ENCODE peak calls at places on chromosomes 5 and 9, in nine cellular contexts. One of them, this sample, is unnamed.

GRCh38 chr9:95027914-95028854 is 289.3 kb downstream of the FANCC start:
- DNase-seq in lower lobe of right lung: peak; percentile 51
- DNase-seq in adrenal gland: no peak
- DNase-seq in foreskin melanocyte: no peak
- DNase-seq in right cardiac atrium: no peak
- DNase-seq in head of caudate nucleus: no peak
- DNase-seq in AG08396: no peak
- DNase-seq in WTC11: no peak
- DNase-seq in NCI-H2029: peak; percentile 59
- DNase-seq in this sample: no peak

GRCh38 chr5:140402258-140403074 is 833 bp downstream of the ANKHD1 start:
- DNase-seq in lower lobe of right lung: peak; percentile 59
- DNase-seq in adrenal gland: peak; percentile 71
- DNase-seq in foreskin melanocyte: peak; percentile 67
- DNase-seq in right cardiac atrium: peak; percentile 74
- DNase-seq in head of caudate nucleus: peak; percentile 5
- DNase-seq in AG08396: peak; percentile 34
- DNase-seq in WTC11: peak; percentile 53
- DNase-seq in NCI-H2029: peak; percentile 30
- DNase-seq in this sample: peak; percentile 60

GRCh38 chr9:116096046-116096445 is 57.5 kb upstream of the PAPPA start:
- DNase-seq in lower lobe of right lung: no peak
- DNase-seq in adrenal gland: no peak
- DNase-seq in foreskin melanocyte: no peak
- DNase-seq in right cardiac atrium: no peak
- DNase-seq in head of caudate nucleus: no peak
- DNase-seq in AG08396: no peak
- DNase-seq in WTC11: no peak
- DNase-seq in NCI-H2029: no peak
- DNase-seq in this sample: no peak

GRCh38 chr5:12214631-12215030 is 310.4 kb upstream of the CTNND2 start:
- DNase-seq in lower lobe of right lung: no peak
- DNase-seq in adrenal gland: no peak
- DNase-seq in foreskin melanocyte: no peak
- DNase-seq in right cardiac atrium: no peak
- DNase-seq in head of caudate nucleus: no peak
- DNase-seq in AG08396: no peak
- DNase-seq in WTC11: no peak
- DNase-seq in NCI-H2029: no peak
- DNase-seq in this sample: no peak

GRCh38 chr9:95808001-95808400 is 67.5 kb upstream of the ERCC6L2 start:
- DNase-seq in lower lobe of right lung: no peak
- DNase-seq in adrenal gland: no peak
- DNase-seq in foreskin melanocyte: peak; percentile 81
- DNase-seq in right cardiac atrium: no peak
- DNase-seq in head of caudate nucleus: no peak
- DNase-seq in AG08396: no peak
- DNase-seq in WTC11: no peak
- DNase-seq in NCI-H2029: no peak
- DNase-seq in this sample: no peak

GRCh38 chr9:136141716-136142415 is 23.2 kb upstream of the TMEM250 start:
- DNase-seq in lower lobe of right lung: no peak
- DNase-seq in adrenal gland: no peak
- DNase-seq in foreskin melanocyte: no peak
- DNase-seq in right cardiac atrium: peak; percentile 66
- DNase-seq in head of caudate nucleus: no peak
- DNase-seq in AG08396: no peak
- DNase-seq in WTC11: peak; percentile 15
- DNase-seq in NCI-H2029: no peak
- DNase-seq in this sample: no peak

GRCh38 chr9:4489562-4489918 is 728 bp upstream of the SLC1A1 start:
- DNase-seq in lower lobe of right lung: no peak
- DNase-seq in adrenal gland: no peak
- DNase-seq in foreskin melanocyte: no peak
- DNase-seq in right cardiac atrium: peak; percentile 57
- DNase-seq in head of caudate nucleus: no peak
- DNase-seq in AG08396: peak; percentile 41
- DNase-seq in WTC11: peak; percentile 37
- DNase-seq in NCI-H2029: no peak
- DNase-seq in this sample: peak; percentile 18

GRCh38 chr5:10701567-10702039 is 59.4 kb downstream of the DAP start:
- DNase-seq in lower lobe of right lung: no peak
- DNase-seq in adrenal gland: peak; percentile 62
- DNase-seq in foreskin melanocyte: peak; percentile 23
- DNase-seq in right cardiac atrium: no peak
- DNase-seq in head of caudate nucleus: peak; percentile 40
- DNase-seq in AG08396: peak; percentile 44
- DNase-seq in WTC11: peak; percentile 45
- DNase-seq in NCI-H2029: no peak
- DNase-seq in this sample: peak; percentile 72

GRCh38 chr5:139895046-139895445 is 99.4 kb downstream of the PSD2 start:
- DNase-seq in lower lobe of right lung: no peak
- DNase-seq in adrenal gland: no peak
- DNase-seq in foreskin melanocyte: no peak
- DNase-seq in right cardiac atrium: no peak
- DNase-seq in head of caudate nucleus: no peak
- DNase-seq in AG08396: no peak
- DNase-seq in WTC11: no peak
- DNase-seq in NCI-H2029: no peak
- DNase-seq in this sample: no peak

GRCh38 chr9:129220771-129221170 is 42.7 kb upstream of the IER5L start:
- DNase-seq in lower lobe of right lung: no peak
- DNase-seq in adrenal gland: no peak
- DNase-seq in foreskin melanocyte: no peak
- DNase-seq in right cardiac atrium: no peak
- DNase-seq in head of caudate nucleus: no peak
- DNase-seq in AG08396: no peak
- DNase-seq in WTC11: no peak
- DNase-seq in NCI-H2029: no peak
- DNase-seq in this sample: no peak

GRCh38 chr9:72132052-72132451 is 17.2 kb upstream of the GDA start:
- DNase-seq in lower lobe of right lung: no peak
- DNase-seq in adrenal gland: no peak
- DNase-seq in foreskin melanocyte: no peak
- DNase-seq in right cardiac atrium: no peak
- DNase-seq in head of caudate nucleus: no peak
- DNase-seq in AG08396: no peak
- DNase-seq in WTC11: no peak
- DNase-seq in NCI-H2029: no peak
- DNase-seq in this sample: no peak

GRCh38 chr9:113645972-113646241 is 182.4 kb downstream of the RGS3 start:
- DNase-seq in lower lobe of right lung: no peak
- DNase-seq in adrenal gland: no peak
- DNase-seq in foreskin melanocyte: no peak
- DNase-seq in right cardiac atrium: no peak
- DNase-seq in head of caudate nucleus: no peak
- DNase-seq in AG08396: no peak
- DNase-seq in WTC11: no peak
- DNase-seq in NCI-H2029: no peak
- DNase-seq in this sample: no peak

GRCh38 chr5:37841223-37841622 is 1.4 kb upstream of the GDNF start:
- DNase-seq in lower lobe of right lung: no peak
- DNase-seq in adrenal gland: no peak
- DNase-seq in foreskin melanocyte: no peak
- DNase-seq in right cardiac atrium: no peak
- DNase-seq in head of caudate nucleus: no peak
- DNase-seq in AG08396: no peak
- DNase-seq in WTC11: no peak
- DNase-seq in NCI-H2029: no peak
- DNase-seq in this sample: no peak

GRCh38 chr9:130443840-130444492 is 795 bp upstream of the ASS1 start:
- DNase-seq in lower lobe of right lung: no peak
- DNase-seq in adrenal gland: peak; percentile 67
- DNase-seq in foreskin melanocyte: no peak
- DNase-seq in right cardiac atrium: peak; percentile 71
- DNase-seq in head of caudate nucleus: no peak
- DNase-seq in AG08396: no peak
- DNase-seq in WTC11: no peak
- DNase-seq in NCI-H2029: no peak
- DNase-seq in this sample: no peak

GRCh38 chr5:132394681-132395259 is 25.3 kb downstream of the SLC22A5 start:
- DNase-seq in lower lobe of right lung: no peak
- DNase-seq in adrenal gland: no peak
- DNase-seq in foreskin melanocyte: no peak
- DNase-seq in right cardiac atrium: no peak
- DNase-seq in head of caudate nucleus: no peak
- DNase-seq in AG08396: no peak
- DNase-seq in WTC11: no peak
- DNase-seq in NCI-H2029: peak; percentile 45
- DNase-seq in this sample: no peak

GRCh38 chr5:181223729-181224389 is 778 bp downstream of the TRIM41 start:
- DNase-seq in lower lobe of right lung: peak; percentile 83
- DNase-seq in adrenal gland: peak; percentile 80
- DNase-seq in foreskin melanocyte: no peak
- DNase-seq in right cardiac atrium: peak; percentile 86
- DNase-seq in head of caudate nucleus: no peak
- DNase-seq in AG08396: no peak
- DNase-seq in WTC11: peak; percentile 84
- DNase-seq in NCI-H2029: no peak
- DNase-seq in this sample: peak; percentile 27

GRCh38 chr5:143165049-143165448 is 238.4 kb downstream of the NR3C1 start:
- DNase-seq in lower lobe of right lung: no peak
- DNase-seq in adrenal gland: no peak
- DNase-seq in foreskin melanocyte: no peak
- DNase-seq in right cardiac atrium: no peak
- DNase-seq in head of caudate nucleus: no peak
- DNase-seq in AG08396: no peak
- DNase-seq in WTC11: no peak
- DNase-seq in NCI-H2029: no peak
- DNase-seq in this sample: no peak